ENCODE peak calls at places on chromosomes 13 and 19, in seven cellular contexts. P is activated naive CD8-positive, alpha-beta T cell treated with anti-CD3 and anti-CD28 coated beads, Interleukin-2, amount 10 ng/mL, durations not matched to agents 7 days and 5 days; T is HFFc6; G is occipital lobe; D is tibial artery; W is KBM-7; N is MG63. V is an unnamed sample.

GRCh38 chr13:24740014-24740890 is 23.7 kb upstream of the RNF17 start:
- DNase-seq in P (no peak), T (no peak), G (no peak), D (no peak), W (no peak), N (no peak), V (no peak)

GRCh38 chr19:40366697-40367561 is 18.4 kb downstream of the PLD3 start:
- DNase-seq in P (no peak), T (no peak), G (peak; percentile 54), D (no peak), W (peak; percentile 29), N (no peak), V (no peak)

GRCh38 chr19:4972509-4973230 is 3.8 kb downstream of the KDM4B start:
- DNase-seq in P (no peak), T (peak; percentile 67), G (no peak), D (no peak), W (no peak), N (peak; percentile 26), V (no peak)

GRCh38 chr13:80529734-80530133 is 188.8 kb upstream of the SPRY2 start:
- DNase-seq in P (no peak), T (no peak), G (no peak), D (no peak), W (no peak), N (no peak), V (peak; percentile 80)

GRCh38 chr19:1998712-1999708 is 16.5 kb downstream of the BTBD2 start:
- DNase-seq in P (no peak), T (no peak), G (no peak), D (no peak), W (no peak), N (no peak), V (no peak)

GRCh38 chr19:3835055-3835435 is 33.8 kb downstream of the ZFR2 start:
- DNase-seq in P (no peak), T (no peak), G (no peak), D (no peak), W (no peak), N (no peak), V (no peak)

GRCh38 chr13:97298816-97299215 is 76.7 kb downstream of the MBNL2 start:
- DNase-seq in P (no peak), T (no peak), G (no peak), D (no peak), W (no peak), N (no peak), V (no peak)

GRCh38 chr13:97142452-97142851 is 79.7 kb upstream of the MBNL2 start:
- DNase-seq in P (no peak), T (no peak), G (no peak), D (no peak), W (no peak), N (no peak), V (no peak)

GRCh38 chr13:37777676-37778075 is 91.9 kb downstream of the TRPC4 start:
- DNase-seq in P (no peak), T (no peak), G (no peak), D (no peak), W (no peak), N (no peak), V (no peak)

GRCh38 chr13:25654332-25654731 is 282.6 kb downstream of the ATP8A2 start:
- DNase-seq in P (no peak), T (no peak), G (no peak), D (no peak), W (no peak), N (peak; percentile 53), V (no peak)

GRCh38 chr13:68851026-68851425 is 1256.6 kb upstream of the ATXN8OS start:
- DNase-seq in P (no peak), T (no peak), G (no peak), D (no peak), W (no peak), N (no peak), V (no peak)

GRCh38 chr19:32891609-32892008 is 22.0 kb upstream of the SLC7A9 start:
- DNase-seq in P (no peak), T (no peak), G (no peak), D (no peak), W (no peak), N (no peak), V (no peak)

GRCh38 chr19:19997656-19998268 is 41.5 kb downstream of the ZNF682 start:
- DNase-seq in P (peak; percentile 49), T (no peak), G (no peak), D (no peak), W (peak; percentile 32), N (peak; percentile 11), V (no peak)

GRCh38 chr19:10118960-10119359 is 739 bp downstream of the EIF3G start:
- DNase-seq in P (no peak), T (no peak), G (no peak), D (no peak), W (no peak), N (peak; percentile 39), V (no peak)

GRCh38 chr13:66803759-66804456 is 426.2 kb downstream of the PCDH9 start:
- DNase-seq in P (no peak), T (no peak), G (no peak), D (no peak), W (no peak), N (peak; percentile 17), V (no peak)

GRCh38 chr19:17260842-17261325 is 3.7 kb downstream of the USHBP1 start:
- DNase-seq in P (peak; percentile 91), T (peak; percentile 68), G (no peak), D (peak; percentile 74), W (peak; percentile 94), N (peak; percentile 83), V (peak; percentile 75)

GRCh38 chr19:50258918-50259372 is 55.5 kb downstream of the MYH14 start:
- DNase-seq in P (no peak), T (no peak), G (no peak), D (no peak), W (peak; percentile 30), N (peak; percentile 42), V (no peak)

GRCh38 chr13:41859555-41859954 is 101.4 kb downstream of the VWA8 start:
- DNase-seq in P (no peak), T (peak; percentile 12), G (no peak), D (no peak), W (no peak), N (no peak), V (no peak)

GRCh38 chr13:108305655-108306054 is 36.1 kb downstream of the TNFSF13B start:
- DNase-seq in P (no peak), T (no peak), G (no peak), D (no peak), W (no peak), N (no peak), V (no peak)

GRCh38 chr13:99525967-99526366 is 24.7 kb downstream of the TM9SF2 start:
- DNase-seq in P (no peak), T (no peak), G (no peak), D (no peak), W (no peak), N (no peak), V (no peak)

GRCh38 chr13:52599853-52600603 is 42.2 kb upstream of the HNRNPA1L2 start:
- DNase-seq in P (peak; percentile 45), T (no peak), G (no peak), D (no peak), W (peak; percentile 62), N (no peak), V (no peak)

V was measured in NCI-H226.